ENCODE peak calls at places on chromosome 11, in five cellular contexts. Y is pancreas, E is ovary, K is OCI-LY7, B is psoas muscle. D is an unnamed sample.

GRCh38 chr11:102495161-102496042 is 35.1 kb downstream of the MMP7 start:
- DNase-seq in Y (peak), B (no peak), E (no peak), K (peak), D (peak)

GRCh38 chr11:106447631-106448191 is 370.2 kb downstream of the AASDHPPT start:
- DNase-seq in E (no peak), K (no peak), Y (no peak), B (no peak), D (no peak)

GRCh38 chr11:22192642-22193347 is at the start of gene ANO5:
- DNase-seq in K (no peak), B (peak), Y (peak), E (peak), D (peak)

GRCh38 chr11:60164550-60165075 is 18.3 kb downstream of the MS4A6A start:
- DNase-seq in Y (no peak), K (no peak), B (no peak), E (no peak), D (no peak)

GRCh38 chr11:40877981-40878380 is 581.5 kb downstream of the LRRC4C start:
- DNase-seq in E (no peak), B (no peak), Y (no peak), K (no peak), D (no peak)

GRCh38 chr11:128621491-128622136 is 34.3 kb upstream of the ETS1 start:
- DNase-seq in Y (no peak), E (no peak), K (no peak), B (peak), D (no peak)

GRCh38 chr11:57356179-57356757 is 18.1 kb downstream of the P2RX3 start:
- DNase-seq in B (no peak), K (no peak), Y (no peak), E (no peak), D (no peak)

GRCh38 chr11:8301622-8302021 is 37.9 kb upstream of the LMO1 start:
- DNase-seq in Y (no peak), K (no peak), E (no peak), B (no peak), D (no peak)

GRCh38 chr11:68839953-68840641 is 1.6 kb downstream of the CPT1A start:
- DNase-seq in B (no peak), K (peak), E (no peak), Y (no peak), D (peak)

GRCh38 chr11:121930004-121930965 is 185.7 kb downstream of the BLID start:
- DNase-seq in B (no peak), K (no peak), E (no peak), Y (no peak), D (no peak)

GRCh38 chr11:34437224-34437879 is 1.4 kb upstream of the CAT start:
- DNase-seq in K (no peak), Y (no peak), E (no peak), B (no peak), D (no peak)

GRCh38 chr11:35305670-35306382 is 113.5 kb downstream of the SLC1A2 start:
- DNase-seq in E (no peak), K (peak), Y (peak), B (no peak), D (peak)

GRCh38 chr11:130449996-130450419 is 1.6 kb downstream of the ADAMTS15 start:
- DNase-seq in K (no peak), B (peak), Y (no peak), E (peak), D (peak)

GRCh38 chr11:10314199-10315072 is 9.6 kb downstream of the ADM start:
- DNase-seq in B (no peak), E (no peak), K (peak), Y (no peak), D (peak)

GRCh38 chr11:69968407-69969347 is 109.4 kb upstream of the ANO1 start:
- DNase-seq in B (no peak), E (peak), K (no peak), Y (no peak), D (no peak)

GRCh38 chr11:122214567-122214966 is 98.6 kb upstream of the BLID start:
- DNase-seq in Y (no peak), K (no peak), B (no peak), E (no peak), D (no peak)

GRCh38 chr11:68010058-68011041 is at the start of gene ALDH3B1:
- DNase-seq in B (peak), K (peak), Y (peak), E (peak), D (peak)

GRCh38 chr11:619625-620050 is 3.9 kb upstream of the IRF7 start:
- DNase-seq in B (no peak), Y (no peak), E (peak), K (no peak), D (no peak)

GRCh38 chr11:10397226-10397987 is 57.7 kb upstream of the AMPD3 start:
- DNase-seq in K (no peak), Y (no peak), B (no peak), E (no peak), D (no peak)

GRCh38 chr11:72598901-72599300 is 75.3 kb downstream of the PDE2A start:
- DNase-seq in B (peak), E (peak), K (no peak), Y (no peak), D (peak)
- TF ChIP-seq CTCF in B (peak), E (peak), K (peak), Y (no peak), D (peak)

DNA sequence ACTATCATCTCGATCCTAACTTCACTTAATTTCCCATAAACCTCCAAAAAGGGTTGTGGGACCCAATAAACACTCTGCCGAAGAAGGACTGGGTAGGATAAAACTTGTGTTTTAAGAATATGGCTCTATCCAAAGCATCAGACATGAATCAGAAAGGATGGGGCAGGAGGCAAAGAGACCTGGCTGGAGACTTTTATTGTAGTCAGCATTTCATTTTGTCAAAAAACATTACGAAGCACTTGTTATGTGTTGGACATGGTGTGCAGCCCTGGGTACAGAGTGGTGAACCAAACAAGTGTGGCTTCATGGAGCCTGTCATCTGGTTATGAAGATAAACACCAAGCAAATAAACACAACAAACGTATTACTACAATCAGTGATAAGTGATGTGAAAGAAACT is 17.3 kb downstream of the IL10RA start:
- DNase-seq in Y (no peak), B (no peak), K (no peak), E (no peak), D (no peak)
- H3K27ac ChIP-seq in Y (no peak), B (no peak), K (no peak), E (no peak), D (peak)

GRCh38 chr11:17722000-17722643 is 2.8 kb downstream of the MYOD1 start:
- DNase-seq in Y (no peak), K (no peak), E (no peak), B (no peak), D (no peak)
- TF ChIP-seq CTCF in Y (no peak), K (no peak), E (no peak), B (peak), D (peak)

GRCh38 chr11:45180158-45180887 is 33.9 kb downstream of the PRDM11 start:
- DNase-seq in E (peak), Y (peak), B (peak), K (no peak), D (peak)
- H3K27ac ChIP-seq in E (peak), Y (peak), B (peak), K (no peak), D (no peak)

GRCh38 chr11:76347391-76347790 is 33.5 kb downstream of the THAP12 start:
- DNase-seq in K (no peak), E (no peak), B (no peak), Y (peak), D (no peak)
- TF ChIP-seq CTCF in K (peak), E (no peak), B (no peak), Y (no peak), D (no peak)

GRCh38 chr11:11545285-11546275 is 76.2 kb downstream of the GALNT18 start:
- DNase-seq in E (no peak), B (no peak), K (no peak), Y (no peak), D (no peak)
- H3K27ac ChIP-seq in E (no peak), B (no peak), K (no peak), Y (no peak), D (no peak)

GRCh38 chr11:58905141-58905715 is 34.1 kb upstream of the GLYATL1 start:
- DNase-seq in K (no peak), E (no peak), B (peak), Y (no peak), D (no peak)
- TF ChIP-seq CTCF in K (no peak), E (no peak), B (no peak), Y (no peak), D (no peak)

DNA sequence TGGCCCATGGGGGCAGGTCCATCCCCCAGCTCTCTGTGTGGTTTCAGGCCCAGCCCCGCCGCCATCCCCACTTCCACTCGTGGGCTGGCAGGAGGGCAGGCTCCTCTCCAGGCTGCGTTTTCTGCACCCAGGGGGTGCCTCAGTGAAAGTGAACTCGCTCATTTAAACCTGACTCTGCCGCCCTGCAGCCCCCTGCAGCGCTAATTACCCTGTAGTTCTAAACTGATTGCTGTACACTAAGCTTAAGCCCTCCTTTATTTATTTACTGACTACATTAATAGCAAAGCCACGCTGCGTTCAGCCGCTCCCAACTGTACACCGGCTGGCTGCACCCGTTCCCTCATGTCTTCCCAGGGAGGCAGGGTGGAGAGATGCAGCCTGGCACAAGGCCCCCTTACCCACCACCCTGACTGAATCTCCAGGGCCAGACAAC is 36.6 kb upstream of the NNMT start:
- DNase-seq in B (no peak), Y (no peak), K (no peak), E (peak), D (no peak)
- H3K27ac ChIP-seq in B (peak), Y (no peak), K (no peak), E (no peak), D (peak)

D was measured in adrenal gland.